ENCODE peak calls at places on chromosomes 13 and 19, in eight cellular contexts. One of them, this sample, is unnamed.

GRCh38 chr13:22121340-22121739 is 450.5 kb downstream of the FGF9 start:
- DNase-seq in OCI-LY7: no peak
- DNase-seq in fibroblast of lung: no peak
- DNase-seq in GM13977: no peak
- DNase-seq in AG10803: no peak
- DNase-seq in fibroblast of pulmonary artery: no peak
- DNase-seq in CD8-positive, alpha-beta T cell: no peak
- DNase-seq in neural crest cell: no peak
- DNase-seq in this sample: no peak

GRCh38 chr19:485122-485521 is 11.2 kb upstream of the MADCAM1 start:
- DNase-seq in CD8-positive, alpha-beta T cell: no peak
- DNase-seq in OCI-LY7: no peak
- DNase-seq in AG10803: no peak
- DNase-seq in fibroblast of pulmonary artery: no peak
- DNase-seq in neural crest cell: no peak
- DNase-seq in GM13977: no peak
- DNase-seq in fibroblast of lung: no peak
- DNase-seq in this sample: no peak

GRCh38 chr19:1213391-1214286 is 8.1 kb downstream of the STK11 start:
- DNase-seq in AG10803: peak
- DNase-seq in CD8-positive, alpha-beta T cell: peak
- DNase-seq in neural crest cell: no peak
- DNase-seq in GM13977: peak
- DNase-seq in fibroblast of pulmonary artery: peak
- DNase-seq in fibroblast of lung: peak
- DNase-seq in OCI-LY7: no peak
- DNase-seq in this sample: no peak

GRCh38 chr13:114282143-114282685 is 813 bp downstream of the UPF3A start:
- DNase-seq in fibroblast of lung: peak
- DNase-seq in CD8-positive, alpha-beta T cell: peak
- DNase-seq in neural crest cell: peak
- DNase-seq in fibroblast of pulmonary artery: peak
- DNase-seq in AG10803: no peak
- DNase-seq in OCI-LY7: peak
- DNase-seq in GM13977: peak
- DNase-seq in this sample: no peak

GRCh38 chr19:3184847-3185481 is 766 bp upstream of the NCLN start:
- DNase-seq in OCI-LY7: peak
- DNase-seq in AG10803: no peak
- DNase-seq in fibroblast of lung: no peak
- DNase-seq in GM13977: no peak
- DNase-seq in neural crest cell: no peak
- DNase-seq in fibroblast of pulmonary artery: peak
- DNase-seq in CD8-positive, alpha-beta T cell: peak
- DNase-seq in this sample: no peak

GRCh38 chr13:81927347-81927746 is 1586.4 kb upstream of the SPRY2 start:
- DNase-seq in GM13977: no peak
- DNase-seq in OCI-LY7: no peak
- DNase-seq in AG10803: no peak
- DNase-seq in neural crest cell: no peak
- DNase-seq in fibroblast of lung: no peak
- DNase-seq in fibroblast of pulmonary artery: no peak
- DNase-seq in CD8-positive, alpha-beta T cell: no peak
- DNase-seq in this sample: no peak

GRCh38 chr13:109213714-109214113 is 572.7 kb downstream of the IRS2 start:
- DNase-seq in fibroblast of lung: no peak
- DNase-seq in OCI-LY7: no peak
- DNase-seq in AG10803: no peak
- DNase-seq in fibroblast of pulmonary artery: no peak
- DNase-seq in GM13977: no peak
- DNase-seq in neural crest cell: no peak
- DNase-seq in CD8-positive, alpha-beta T cell: no peak
- DNase-seq in this sample: no peak

GRCh38 chr19:56351208-56351607 is 36.6 kb upstream of the ZSCAN5A start:
- DNase-seq in OCI-LY7: no peak
- DNase-seq in AG10803: no peak
- DNase-seq in CD8-positive, alpha-beta T cell: no peak
- DNase-seq in fibroblast of pulmonary artery: no peak
- DNase-seq in neural crest cell: no peak
- DNase-seq in fibroblast of lung: no peak
- DNase-seq in GM13977: no peak
- DNase-seq in this sample: no peak

GRCh38 chr19:15115080-15115479 is 7.9 kb downstream of the SYDE1 start:
- DNase-seq in OCI-LY7: no peak
- DNase-seq in AG10803: peak
- DNase-seq in fibroblast of pulmonary artery: peak
- DNase-seq in neural crest cell: no peak
- DNase-seq in GM13977: no peak
- DNase-seq in fibroblast of lung: peak
- DNase-seq in CD8-positive, alpha-beta T cell: no peak
- DNase-seq in this sample: no peak

GRCh38 chr13:70568571-70568970 is 460.3 kb upstream of the KLHL1 start:
- DNase-seq in GM13977: peak
- DNase-seq in fibroblast of lung: peak
- DNase-seq in CD8-positive, alpha-beta T cell: no peak
- DNase-seq in fibroblast of pulmonary artery: peak
- DNase-seq in OCI-LY7: peak
- DNase-seq in neural crest cell: peak
- DNase-seq in AG10803: peak
- DNase-seq in this sample: peak

GRCh38 chr13:111280666-111281577 is 39.5 kb upstream of the TEX29 start:
- DNase-seq in GM13977: no peak
- DNase-seq in neural crest cell: no peak
- DNase-seq in OCI-LY7: no peak
- DNase-seq in fibroblast of lung: peak
- DNase-seq in AG10803: peak
- DNase-seq in fibroblast of pulmonary artery: peak
- DNase-seq in CD8-positive, alpha-beta T cell: no peak
- DNase-seq in this sample: no peak

GRCh38 chr13:103859952-103860351 is 793.7 kb upstream of the SLC10A2 start:
- DNase-seq in AG10803: no peak
- DNase-seq in CD8-positive, alpha-beta T cell: no peak
- DNase-seq in neural crest cell: no peak
- DNase-seq in fibroblast of lung: no peak
- DNase-seq in OCI-LY7: no peak
- DNase-seq in fibroblast of pulmonary artery: no peak
- DNase-seq in GM13977: no peak
- DNase-seq in this sample: no peak

GRCh38 chr19:4506449-4507149 is 11.7 kb downstream of the PLIN4 start:
- DNase-seq in CD8-positive, alpha-beta T cell: no peak
- DNase-seq in fibroblast of lung: peak
- DNase-seq in fibroblast of pulmonary artery: peak
- DNase-seq in AG10803: peak
- DNase-seq in OCI-LY7: no peak
- DNase-seq in neural crest cell: no peak
- DNase-seq in GM13977: no peak
- DNase-seq in this sample: no peak

GRCh38 chr19:18468517-18468916 is 30.6 kb upstream of the ISYNA1 start:
- DNase-seq in CD8-positive, alpha-beta T cell: no peak
- DNase-seq in fibroblast of lung: no peak
- DNase-seq in OCI-LY7: no peak
- DNase-seq in AG10803: no peak
- DNase-seq in fibroblast of pulmonary artery: no peak
- DNase-seq in GM13977: no peak
- DNase-seq in neural crest cell: no peak
- DNase-seq in this sample: no peak

GRCh38 chr19:18469245-18470107 is 31.5 kb upstream of the ISYNA1 start:
- DNase-seq in AG10803: peak
- DNase-seq in CD8-positive, alpha-beta T cell: peak
- DNase-seq in fibroblast of lung: peak
- DNase-seq in GM13977: peak
- DNase-seq in neural crest cell: peak
- DNase-seq in fibroblast of pulmonary artery: peak
- DNase-seq in OCI-LY7: peak
- DNase-seq in this sample: no peak

GRCh38 chr19:18468930-18469244 is 31.0 kb upstream of the ISYNA1 start:
- DNase-seq in CD8-positive, alpha-beta T cell: no peak
- DNase-seq in fibroblast of pulmonary artery: no peak
- DNase-seq in OCI-LY7: no peak
- DNase-seq in GM13977: no peak
- DNase-seq in AG10803: no peak
- DNase-seq in fibroblast of lung: no peak
- DNase-seq in neural crest cell: no peak
- DNase-seq in this sample: no peak

GRCh38 chr19:18470787-18471186 is 32.9 kb upstream of the ISYNA1 start:
- DNase-seq in fibroblast of pulmonary artery: no peak
- DNase-seq in neural crest cell: no peak
- DNase-seq in fibroblast of lung: no peak
- DNase-seq in CD8-positive, alpha-beta T cell: no peak
- DNase-seq in AG10803: no peak
- DNase-seq in OCI-LY7: no peak
- DNase-seq in GM13977: no peak
- DNase-seq in this sample: no peak

DNA sequence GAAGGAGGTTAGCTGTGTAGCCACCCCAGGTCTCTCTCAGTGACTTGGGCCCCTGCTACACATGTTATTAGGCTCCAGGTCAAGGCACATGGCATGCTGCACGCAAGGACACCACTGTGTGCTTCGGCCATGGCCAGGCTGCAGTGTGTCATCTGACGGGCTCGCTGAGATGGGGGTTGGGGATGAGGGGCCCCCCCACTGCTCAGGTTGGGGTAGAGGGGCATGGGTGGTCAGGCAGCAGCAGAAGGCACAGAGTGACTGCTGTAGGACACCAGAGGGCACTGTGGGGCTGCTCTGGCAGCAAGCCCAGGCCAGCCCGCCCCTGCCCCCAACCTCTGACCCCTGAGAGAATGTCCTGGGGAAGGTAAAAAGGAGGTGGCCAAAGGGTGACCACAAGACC is 32.2 kb upstream of the ISYNA1 start:
- DNase-seq in OCI-LY7: peak
- DNase-seq in GM13977: peak
- DNase-seq in CD8-positive, alpha-beta T cell: no peak
- DNase-seq in fibroblast of lung: no peak
- DNase-seq in neural crest cell: peak
- DNase-seq in fibroblast of pulmonary artery: no peak
- DNase-seq in AG10803: no peak
- DNase-seq in this sample: no peak
- TF ChIP-seq CTCF in OCI-LY7: peak
- TF ChIP-seq CTCF in GM13977: peak
- TF ChIP-seq CTCF in CD8-positive, alpha-beta T cell: no peak
- TF ChIP-seq CTCF in fibroblast of lung: peak
- TF ChIP-seq CTCF in neural crest cell: peak
- TF ChIP-seq CTCF in fibroblast of pulmonary artery: peak
- TF ChIP-seq CTCF in AG10803: peak
- TF ChIP-seq CTCF in this sample: peak

DNA sequence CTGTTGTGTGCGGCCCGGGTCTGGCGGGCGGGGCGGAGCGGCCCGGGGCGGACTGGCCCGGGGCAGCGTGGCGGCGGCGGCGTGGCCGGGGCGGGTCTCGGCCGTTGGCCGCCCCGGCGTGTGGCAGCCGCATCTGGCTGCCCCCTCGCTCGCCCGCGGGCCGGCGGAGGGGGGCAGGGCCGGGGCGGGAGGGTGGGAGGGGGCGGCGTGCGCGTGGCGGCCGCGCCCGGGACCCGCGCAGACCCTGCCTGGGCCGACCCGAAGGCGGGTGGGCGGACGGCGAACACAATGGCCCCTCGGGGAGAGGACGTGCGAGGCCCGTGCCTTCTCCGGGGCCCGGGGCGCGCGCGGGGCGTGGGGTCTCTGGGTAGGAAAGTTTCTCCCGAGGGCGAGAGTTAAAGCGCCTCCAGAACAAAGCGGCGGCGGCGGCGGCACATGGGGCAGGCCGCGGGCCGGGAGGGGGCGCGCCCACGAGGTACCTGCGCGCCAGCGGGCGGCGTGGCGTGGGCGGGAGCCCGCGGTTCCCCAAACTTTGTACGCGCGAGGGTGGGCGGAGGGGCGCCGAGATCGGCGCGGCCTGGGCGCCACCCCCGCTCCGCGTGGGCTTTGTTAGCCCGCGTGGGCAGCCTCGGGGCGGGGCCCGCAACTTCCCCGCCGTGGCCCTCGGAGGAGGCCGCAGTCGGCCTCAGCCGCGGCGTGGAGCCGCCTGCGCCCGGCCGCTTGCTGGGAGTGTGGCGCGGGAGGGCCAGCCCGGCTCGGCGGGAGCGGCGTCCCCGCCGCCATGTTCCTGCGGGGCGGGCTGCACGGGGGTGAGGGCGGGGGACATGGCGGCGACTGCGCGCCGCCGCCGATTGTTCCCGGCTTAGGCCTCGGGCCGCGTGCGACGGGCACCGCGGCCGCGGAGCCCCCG is 764 bp downstream of the MIR17HG start:
- DNase-seq in fibroblast of pulmonary artery: peak
- DNase-seq in fibroblast of lung: no peak
- DNase-seq in CD8-positive, alpha-beta T cell: peak
- DNase-seq in GM13977: peak
- DNase-seq in OCI-LY7: peak
- DNase-seq in AG10803: peak
- DNase-seq in neural crest cell: peak
- DNase-seq in this sample: no peak
- TF ChIP-seq CTCF in fibroblast of pulmonary artery: no peak
- TF ChIP-seq CTCF in fibroblast of lung: no peak
- TF ChIP-seq CTCF in CD8-positive, alpha-beta T cell: no peak
- TF ChIP-seq CTCF in GM13977: peak
- TF ChIP-seq CTCF in OCI-LY7: no peak
- TF ChIP-seq CTCF in AG10803: no peak
- TF ChIP-seq CTCF in neural crest cell: no peak
- TF ChIP-seq CTCF in this sample: peak

GRCh38 chr19:7386308-7386707 is 37.6 kb downstream of the ARHGEF18 start:
- DNase-seq in GM13977: no peak
- DNase-seq in fibroblast of lung: no peak
- DNase-seq in OCI-LY7: no peak
- DNase-seq in AG10803: no peak
- DNase-seq in neural crest cell: no peak
- DNase-seq in CD8-positive, alpha-beta T cell: no peak
- DNase-seq in fibroblast of pulmonary artery: no peak
- DNase-seq in this sample: no peak
- TF ChIP-seq CTCF in GM13977: peak
- TF ChIP-seq CTCF in fibroblast of lung: no peak
- TF ChIP-seq CTCF in OCI-LY7: peak
- TF ChIP-seq CTCF in AG10803: no peak
- TF ChIP-seq CTCF in neural crest cell: no peak
- TF ChIP-seq CTCF in CD8-positive, alpha-beta T cell: no peak
- TF ChIP-seq CTCF in fibroblast of pulmonary artery: no peak
- TF ChIP-seq CTCF in this sample: peak

DNA sequence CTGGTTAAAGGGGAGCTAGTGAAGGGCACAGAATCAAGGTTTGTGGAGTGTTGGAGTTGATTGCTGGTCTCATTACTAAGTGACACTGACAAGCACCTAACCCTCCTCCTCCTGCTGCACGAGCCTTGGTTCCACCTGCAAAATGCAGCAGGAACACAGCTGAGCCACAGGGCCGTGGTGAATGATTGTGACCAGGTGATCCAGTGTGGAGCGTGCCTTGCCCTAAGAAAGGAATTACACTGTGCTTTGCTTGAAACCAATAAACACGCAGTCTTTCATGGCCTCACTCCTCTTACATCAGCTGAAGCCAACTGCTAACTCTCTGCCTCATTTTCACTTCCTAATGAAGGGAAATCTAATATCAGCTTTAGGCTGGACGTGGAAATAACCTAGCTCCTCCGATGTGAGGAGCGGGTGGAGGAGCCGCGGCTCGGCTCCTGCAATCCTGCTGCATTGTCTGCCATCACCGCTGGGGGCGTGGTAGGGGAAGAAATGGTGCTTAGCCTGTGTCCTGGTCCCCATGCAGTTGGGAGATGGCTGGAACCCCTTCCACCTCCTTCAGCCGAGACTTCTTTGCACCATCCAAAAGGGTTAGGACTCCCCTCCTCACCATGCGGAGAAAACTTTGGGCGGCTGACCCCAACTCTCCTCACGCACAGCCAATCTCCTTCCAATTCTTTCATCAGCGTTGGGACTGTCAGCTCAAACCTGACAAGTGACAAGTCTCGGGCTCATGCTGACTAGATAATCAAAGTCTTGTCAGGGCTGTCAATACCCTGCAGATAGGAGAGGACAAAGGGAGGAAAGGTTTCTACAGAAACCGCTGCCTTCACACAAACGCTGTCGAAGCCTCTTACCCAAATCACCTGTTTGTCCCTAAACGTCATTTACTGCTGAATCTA is 427.9 kb downstream of the ZNF536 start:
- DNase-seq in GM13977: no peak
- DNase-seq in CD8-positive, alpha-beta T cell: no peak
- DNase-seq in AG10803: peak
- DNase-seq in OCI-LY7: no peak
- DNase-seq in neural crest cell: peak
- DNase-seq in fibroblast of lung: no peak
- DNase-seq in fibroblast of pulmonary artery: no peak
- DNase-seq in this sample: no peak
- TF ChIP-seq CTCF in GM13977: peak
- TF ChIP-seq CTCF in CD8-positive, alpha-beta T cell: peak
- TF ChIP-seq CTCF in AG10803: peak
- TF ChIP-seq CTCF in OCI-LY7: peak
- TF ChIP-seq CTCF in neural crest cell: peak
- TF ChIP-seq CTCF in fibroblast of lung: peak
- TF ChIP-seq CTCF in fibroblast of pulmonary artery: peak
- TF ChIP-seq CTCF in this sample: peak

This sample was measured in GM12864.